ENCODE peak calls at places on chromosome 7, in seven cellular contexts. One of them, this sample, is unnamed.
A peak's percentile ranks its signal among the peaks of the same experiment; 100 is the strongest.

GRCh38 chr7:99793443-99793842 is 9.5 kb upstream of the CYP3A4 start:
- DNase-seq in upper lobe of right lung: no peak
- DNase-seq in cardiac muscle cell: no peak
- DNase-seq in pancreas: no peak
- DNase-seq in mesendoderm: no peak
- DNase-seq in stomach: no peak
- DNase-seq in NT2/D1: no peak
- DNase-seq in this sample: no peak

GRCh38 chr7:24936121-24936824 is 43.7 kb downstream of the OSBPL3 start:
- DNase-seq in upper lobe of right lung: no peak
- DNase-seq in cardiac muscle cell: no peak
- DNase-seq in pancreas: no peak
- DNase-seq in mesendoderm: peak; percentile 37
- DNase-seq in stomach: no peak
- DNase-seq in NT2/D1: no peak
- DNase-seq in this sample: no peak

GRCh38 chr7:44959956-44960640 is 18.7 kb downstream of the MYO1G start:
- DNase-seq in upper lobe of right lung: peak; percentile 36
- DNase-seq in cardiac muscle cell: no peak
- DNase-seq in pancreas: no peak
- DNase-seq in mesendoderm: no peak
- DNase-seq in stomach: no peak
- DNase-seq in NT2/D1: no peak
- DNase-seq in this sample: no peak

GRCh38 chr7:55052726-55053431 is 34.1 kb downstream of the EGFR start:
- DNase-seq in upper lobe of right lung: no peak
- DNase-seq in cardiac muscle cell: no peak
- DNase-seq in pancreas: no peak
- DNase-seq in mesendoderm: no peak
- DNase-seq in stomach: no peak
- DNase-seq in NT2/D1: no peak
- DNase-seq in this sample: no peak

GRCh38 chr7:50502001-50502684 is 52.0 kb upstream of the FIGNL1 start:
- DNase-seq in upper lobe of right lung: peak; percentile 67
- DNase-seq in cardiac muscle cell: no peak
- DNase-seq in pancreas: peak; percentile 29
- DNase-seq in mesendoderm: peak; percentile 10
- DNase-seq in stomach: no peak
- DNase-seq in NT2/D1: no peak
- DNase-seq in this sample: peak; percentile 76

GRCh38 chr7:142711196-142711595 is 38.1 kb upstream of the PRSS1 start:
- DNase-seq in upper lobe of right lung: no peak
- DNase-seq in cardiac muscle cell: no peak
- DNase-seq in pancreas: no peak
- DNase-seq in mesendoderm: peak; percentile 16
- DNase-seq in stomach: no peak
- DNase-seq in NT2/D1: no peak
- DNase-seq in this sample: no peak

GRCh38 chr7:74083117-74083876 is at the start of gene LIMK1:
- DNase-seq in upper lobe of right lung: peak; percentile 91
- DNase-seq in cardiac muscle cell: peak; percentile 93
- DNase-seq in pancreas: peak; percentile 77
- DNase-seq in mesendoderm: peak; percentile 87
- DNase-seq in stomach: peak; percentile 82
- DNase-seq in NT2/D1: peak; percentile 72
- DNase-seq in this sample: peak; percentile 42

GRCh38 chr7:157487046-157487770 is 150.4 kb downstream of the DNAJB6 start:
- DNase-seq in upper lobe of right lung: no peak
- DNase-seq in cardiac muscle cell: no peak
- DNase-seq in pancreas: no peak
- DNase-seq in mesendoderm: no peak
- DNase-seq in stomach: peak; percentile 18
- DNase-seq in NT2/D1: no peak
- DNase-seq in this sample: no peak

GRCh38 chr7:156080596-156080995 is 268.3 kb upstream of the SHH start:
- DNase-seq in upper lobe of right lung: no peak
- DNase-seq in cardiac muscle cell: no peak
- DNase-seq in pancreas: no peak
- DNase-seq in mesendoderm: no peak
- DNase-seq in stomach: no peak
- DNase-seq in NT2/D1: no peak
- DNase-seq in this sample: no peak

GRCh38 chr7:117588352-117588794 is 108.5 kb downstream of the CFTR start:
- DNase-seq in upper lobe of right lung: no peak
- DNase-seq in cardiac muscle cell: no peak
- DNase-seq in pancreas: no peak
- DNase-seq in mesendoderm: no peak
- DNase-seq in stomach: no peak
- DNase-seq in NT2/D1: no peak
- DNase-seq in this sample: peak; percentile 46

GRCh38 chr7:41437257-41438196 is 265.4 kb downstream of the INHBA start:
- DNase-seq in upper lobe of right lung: no peak
- DNase-seq in cardiac muscle cell: no peak
- DNase-seq in pancreas: no peak
- DNase-seq in mesendoderm: no peak
- DNase-seq in stomach: no peak
- DNase-seq in NT2/D1: no peak
- DNase-seq in this sample: no peak

GRCh38 chr7:92754756-92755581 is 81.4 kb downstream of the CDK6 start:
- DNase-seq in upper lobe of right lung: no peak
- DNase-seq in cardiac muscle cell: no peak
- DNase-seq in pancreas: no peak
- DNase-seq in mesendoderm: no peak
- DNase-seq in stomach: no peak
- DNase-seq in NT2/D1: no peak
- DNase-seq in this sample: no peak

GRCh38 chr7:111510584-111511378 is 51.5 kb downstream of the IMMP2L start:
- DNase-seq in upper lobe of right lung: no peak
- DNase-seq in cardiac muscle cell: no peak
- DNase-seq in pancreas: no peak
- DNase-seq in mesendoderm: no peak
- DNase-seq in stomach: no peak
- DNase-seq in NT2/D1: no peak
- DNase-seq in this sample: no peak

GRCh38 chr7:117777335-117778150 is 95.7 kb downstream of the CTTNBP2 start:
- DNase-seq in upper lobe of right lung: no peak
- DNase-seq in cardiac muscle cell: no peak
- DNase-seq in pancreas: no peak
- DNase-seq in mesendoderm: no peak
- DNase-seq in stomach: no peak
- DNase-seq in NT2/D1: no peak
- DNase-seq in this sample: no peak

GRCh38 chr7:84589012-84589411 is 394.4 kb upstream of the SEMA3A start:
- DNase-seq in upper lobe of right lung: no peak
- DNase-seq in cardiac muscle cell: no peak
- DNase-seq in pancreas: no peak
- DNase-seq in mesendoderm: no peak
- DNase-seq in stomach: no peak
- DNase-seq in NT2/D1: no peak
- DNase-seq in this sample: no peak

GRCh38 chr7:128226132-128226980 is 14.7 kb upstream of the LEP start:
- DNase-seq in upper lobe of right lung: no peak
- DNase-seq in cardiac muscle cell: no peak
- DNase-seq in pancreas: no peak
- DNase-seq in mesendoderm: no peak
- DNase-seq in stomach: no peak
- DNase-seq in NT2/D1: no peak
- DNase-seq in this sample: no peak

GRCh38 chr7:147265528-147265927 is 1148.9 kb downstream of the CNTNAP2 start:
- DNase-seq in upper lobe of right lung: no peak
- DNase-seq in cardiac muscle cell: no peak
- DNase-seq in pancreas: no peak
- DNase-seq in mesendoderm: no peak
- DNase-seq in stomach: no peak
- DNase-seq in NT2/D1: no peak
- DNase-seq in this sample: no peak

GRCh38 chr7:140454657-140455015 is 24.7 kb downstream of the MKRN1 start:
- DNase-seq in upper lobe of right lung: no peak
- DNase-seq in cardiac muscle cell: no peak
- DNase-seq in pancreas: no peak
- DNase-seq in mesendoderm: no peak
- DNase-seq in stomach: no peak
- DNase-seq in NT2/D1: no peak
- DNase-seq in this sample: no peak

GRCh38 chr7:121909721-121910359 is 36.9 kb downstream of the PTPRZ1 start:
- DNase-seq in upper lobe of right lung: no peak
- DNase-seq in cardiac muscle cell: no peak
- DNase-seq in pancreas: no peak
- DNase-seq in mesendoderm: no peak
- DNase-seq in stomach: no peak
- DNase-seq in NT2/D1: no peak
- DNase-seq in this sample: no peak

GRCh38 chr7:98879198-98879988 is 1.1 kb downstream of the TRRAP start:
- DNase-seq in upper lobe of right lung: peak; percentile 66
- DNase-seq in cardiac muscle cell: peak; percentile 8
- DNase-seq in pancreas: peak; percentile 43
- DNase-seq in mesendoderm: peak; percentile 74
- DNase-seq in stomach: no peak
- DNase-seq in NT2/D1: no peak
- DNase-seq in this sample: no peak

GRCh38 chr7:24476227-24476626 is 97.0 kb upstream of the PALS2 start:
- DNase-seq in upper lobe of right lung: no peak
- DNase-seq in cardiac muscle cell: no peak
- DNase-seq in pancreas: no peak
- DNase-seq in mesendoderm: no peak
- DNase-seq in stomach: no peak
- DNase-seq in NT2/D1: no peak
- DNase-seq in this sample: no peak

DNA sequence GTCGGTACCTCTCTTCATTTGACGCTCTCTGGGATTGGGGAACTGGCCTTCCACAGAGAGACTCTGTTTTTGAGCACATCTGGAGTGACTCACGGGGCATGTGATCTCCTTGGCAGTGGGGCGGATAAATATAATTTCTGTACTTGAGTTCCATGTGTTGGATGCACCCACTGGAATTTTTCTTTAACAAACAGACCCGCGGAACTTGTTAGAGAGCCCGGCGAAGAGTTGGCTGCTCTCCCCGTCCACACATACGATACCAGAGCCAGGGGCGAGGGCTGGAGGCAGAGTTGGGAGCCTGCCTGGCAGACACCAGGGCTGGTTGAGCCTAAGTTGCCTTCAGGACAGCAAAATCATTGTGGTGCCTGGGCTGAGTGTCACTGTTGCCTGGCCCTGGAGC is at the start of gene FAM180A:
- DNase-seq in upper lobe of right lung: no peak
- DNase-seq in cardiac muscle cell: no peak
- DNase-seq in pancreas: no peak
- DNase-seq in mesendoderm: no peak
- DNase-seq in stomach: no peak
- DNase-seq in NT2/D1: no peak
- DNase-seq in this sample: peak; percentile 78
- H3K4me3 ChIP-seq in upper lobe of right lung: peak within 1 kb of the TSS; percentile 40
- H3K4me3 ChIP-seq in cardiac muscle cell: no peak within 1 kb of the TSS
- H3K4me3 ChIP-seq in pancreas: no peak within 1 kb of the TSS
- H3K4me3 ChIP-seq in mesendoderm: no peak within 1 kb of the TSS
- H3K4me3 ChIP-seq in stomach: no peak within 1 kb of the TSS
- H3K4me3 ChIP-seq in NT2/D1: no peak within 1 kb of the TSS
- H3K4me3 ChIP-seq in this sample: peak within 1 kb of the TSS; percentile 58

GRCh38 chr7:3191545-3191944 is 109.5 kb upstream of the SDK1 start:
- DNase-seq in upper lobe of right lung: no peak
- DNase-seq in cardiac muscle cell: no peak
- DNase-seq in pancreas: no peak
- DNase-seq in mesendoderm: no peak
- DNase-seq in stomach: no peak
- DNase-seq in NT2/D1: no peak
- DNase-seq in this sample: no peak
- H3K27me3 ChIP-seq in upper lobe of right lung: no peaks in the 10 kb centered on the region
- H3K27me3 ChIP-seq in cardiac muscle cell: no peaks in the 10 kb centered on the region
- H3K27me3 ChIP-seq in pancreas: no peaks in the 10 kb centered on the region
- H3K27me3 ChIP-seq in mesendoderm: no peaks in the 10 kb centered on the region
- H3K27me3 ChIP-seq in stomach: no peaks in the 10 kb centered on the region
- H3K27me3 ChIP-seq in NT2/D1: no peaks in the 10 kb centered on the region
- H3K27me3 ChIP-seq in this sample: no peaks in the 10 kb centered on the region

DNA sequence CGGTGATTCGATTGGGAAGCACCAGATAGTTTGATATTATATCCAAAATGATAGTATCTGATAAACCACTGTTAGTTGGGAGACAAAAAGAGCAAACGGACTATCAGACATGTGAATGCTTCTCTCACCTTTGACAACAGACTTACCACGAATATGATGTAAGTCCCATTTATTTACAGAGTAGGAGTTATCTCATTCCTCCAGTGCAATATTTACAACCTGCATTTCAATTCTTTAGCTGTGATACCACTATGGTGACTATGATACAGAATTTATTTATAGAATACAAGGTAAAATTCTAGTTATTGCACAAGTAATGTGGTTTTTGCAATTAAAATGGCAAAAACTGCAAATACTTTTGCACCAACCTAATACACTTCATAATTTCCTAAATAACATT is 61.6 kb downstream of the ESYT2 start:
- DNase-seq in upper lobe of right lung: no peak
- DNase-seq in cardiac muscle cell: no peak
- DNase-seq in pancreas: no peak
- DNase-seq in mesendoderm: no peak
- DNase-seq in stomach: no peak
- DNase-seq in NT2/D1: no peak
- DNase-seq in this sample: no peak
- H3K4me3 ChIP-seq in upper lobe of right lung: no peak overlapping the region
- H3K4me3 ChIP-seq in cardiac muscle cell: no peak overlapping the region
- H3K4me3 ChIP-seq in pancreas: no peak overlapping the region
- H3K4me3 ChIP-seq in mesendoderm: no peak overlapping the region
- H3K4me3 ChIP-seq in stomach: no peak overlapping the region
- H3K4me3 ChIP-seq in NT2/D1: no peak overlapping the region
- H3K4me3 ChIP-seq in this sample: no peak overlapping the region

DNA sequence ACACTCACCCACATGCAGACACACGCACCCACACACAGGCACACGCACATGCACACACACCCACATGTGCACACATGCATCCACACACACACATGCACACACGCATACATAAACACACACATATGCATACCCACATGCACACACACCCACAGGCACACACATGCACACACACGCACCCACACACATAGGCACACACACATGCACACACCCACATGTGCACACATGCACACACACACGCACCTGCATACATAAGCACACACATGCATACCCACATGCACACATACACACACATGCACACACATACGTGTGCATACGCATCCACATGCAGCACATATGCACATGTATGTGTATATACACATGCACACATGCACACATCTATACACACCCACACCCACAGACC is 129.2 kb downstream of the PAXIP1 start:
- DNase-seq in upper lobe of right lung: no peak
- DNase-seq in cardiac muscle cell: no peak
- DNase-seq in pancreas: no peak
- DNase-seq in mesendoderm: no peak
- DNase-seq in stomach: no peak
- DNase-seq in NT2/D1: no peak
- DNase-seq in this sample: no peak
- H3K27me3 ChIP-seq in upper lobe of right lung: peaks cover 6% of the 10 kb centered on the region
- H3K27me3 ChIP-seq in cardiac muscle cell: no peaks in the 10 kb centered on the region
- H3K27me3 ChIP-seq in pancreas: no peaks in the 10 kb centered on the region
- H3K27me3 ChIP-seq in mesendoderm: no peaks in the 10 kb centered on the region
- H3K27me3 ChIP-seq in stomach: no peaks in the 10 kb centered on the region
- H3K27me3 ChIP-seq in NT2/D1: peaks cover 5% of the 10 kb centered on the region
- H3K27me3 ChIP-seq in this sample: no peaks in the 10 kb centered on the region

GRCh38 chr7:66418537-66418936 is 210.1 kb upstream of the KCTD7 start:
- DNase-seq in upper lobe of right lung: no peak
- DNase-seq in cardiac muscle cell: no peak
- DNase-seq in pancreas: no peak
- DNase-seq in mesendoderm: no peak
- DNase-seq in stomach: no peak
- DNase-seq in NT2/D1: no peak
- DNase-seq in this sample: no peak
- H3K4me3 ChIP-seq in upper lobe of right lung: no peak overlapping the region
- H3K4me3 ChIP-seq in cardiac muscle cell: no peak overlapping the region
- H3K4me3 ChIP-seq in pancreas: no peak overlapping the region
- H3K4me3 ChIP-seq in mesendoderm: no peak overlapping the region
- H3K4me3 ChIP-seq in stomach: no peak overlapping the region
- H3K4me3 ChIP-seq in NT2/D1: no peak overlapping the region
- H3K4me3 ChIP-seq in this sample: no peak overlapping the region